ENCODE peak calls at places on chromosome 10, in seven cellular contexts. M, D, J, F, U, I and B are unnamed samples.

GRCh38 chr10:125448596-125448995 is 234.4 kb downstream of the TEX36 start:
- DNase-seq in F (no peak), M (no peak), U (peak; percentile 53), J (peak; percentile 22), D (no peak), I (peak; percentile 5), B (peak; percentile 17)

GRCh38 chr10:124601016-124601415 is 139.4 kb downstream of the LHPP start:
- DNase-seq in M (no peak), F (no peak), J (no peak), D (no peak), I (no peak), U (no peak), B (no peak)

GRCh38 chr10:4770766-4771553 is 55.0 kb upstream of the AKR1E2 start:
- DNase-seq in U (peak; percentile 85), J (no peak), D (no peak), F (no peak), M (no peak), I (peak; percentile 47), B (peak; percentile 84)

GRCh38 chr10:101785801-101786200 is 2.6 kb upstream of the NPM3 start:
- DNase-seq in F (no peak), J (no peak), I (no peak), D (no peak), U (no peak), M (no peak), B (no peak)

GRCh38 chr10:101235766-101236165 is 6.5 kb upstream of the LBX1 start:
- DNase-seq in U (no peak), J (no peak), I (no peak), D (no peak), F (no peak), M (no peak), B (no peak)

GRCh38 chr10:88370713-88371112 is 212.4 kb downstream of the RNLS start:
- DNase-seq in F (no peak), D (no peak), I (no peak), M (no peak), J (no peak), U (no peak), B (no peak)

GRCh38 chr10:17616403-17617030 is 657 bp downstream of the HACD1 start:
- DNase-seq in J (peak; percentile 41), D (peak; percentile 95), M (peak; percentile 72), U (peak; percentile 76), I (peak; percentile 64), F (peak; percentile 94), B (peak; percentile 63)

GRCh38 chr10:45379891-45380540 is 6.0 kb downstream of the ALOX5 start:
- DNase-seq in M (no peak), J (no peak), I (no peak), F (peak; percentile 56), D (peak; percentile 81), U (no peak), B (no peak)

GRCh38 chr10:127137391-127137790 is 59.0 kb downstream of the INSYN2A start:
- DNase-seq in U (no peak), D (no peak), J (no peak), M (no peak), F (no peak), I (no peak), B (no peak)

GRCh38 chr10:50318129-50318528 is 66.8 kb upstream of the ASAH2 start:
- DNase-seq in U (no peak), J (no peak), I (no peak), F (no peak), D (no peak), M (no peak), B (no peak)

GRCh38 chr10:30182191-30183075 is 123.0 kb upstream of the JCAD start:
- DNase-seq in D (no peak), U (peak; percentile 74), I (peak; percentile 59), M (peak; percentile 57), J (no peak), F (no peak), B (peak; percentile 89)

GRCh38 chr10:96608815-96609214 is 22.0 kb upstream of the TM9SF3 start:
- DNase-seq in I (no peak), M (no peak), F (no peak), J (no peak), D (no peak), U (no peak), B (no peak)

GRCh38 chr10:80537705-80538480 is at the start of gene SH2D4B:
- DNase-seq in M (no peak), U (no peak), J (no peak), I (no peak), F (peak; percentile 56), D (no peak), B (no peak)

GRCh38 chr10:124642076-124642710 is 102.0 kb downstream of the FAM53B start:
- DNase-seq in M (no peak), I (no peak), U (no peak), J (no peak), D (peak; percentile 85), F (no peak), B (no peak)

GRCh38 chr10:59830601-59831259 is 75.6 kb downstream of the CCDC6 start:
- DNase-seq in I (peak; percentile 38), D (no peak), F (no peak), M (peak; percentile 13), J (peak; percentile 64), U (peak; percentile 60), B (peak; percentile 49)

GRCh38 chr10:99945286-99945685 is 64.5 kb downstream of the DNMBP start:
- DNase-seq in I (no peak), U (peak; percentile 60), M (peak; percentile 47), J (no peak), F (no peak), D (no peak), B (peak; percentile 59)

GRCh38 chr10:124344266-124344590 is 74.5 kb downstream of the OAT start:
- DNase-seq in M (no peak), D (peak; percentile 37), I (no peak), F (no peak), U (no peak), J (no peak), B (no peak)

GRCh38 chr10:68271104-68271882 is 39.4 kb upstream of the ATOH7 start:
- DNase-seq in M (no peak), I (no peak), D (no peak), U (no peak), F (no peak), J (peak; percentile 75), B (no peak)

GRCh38 chr10:69863580-69863979 is 61.9 kb downstream of the COL13A1 start:
- DNase-seq in J (no peak), F (no peak), D (no peak), M (no peak), I (no peak), U (no peak), B (no peak)

GRCh38 chr10:33248638-33249037 is 85.8 kb downstream of the NRP1 start:
- DNase-seq in J (no peak), D (no peak), U (no peak), M (no peak), F (no peak), I (no peak), B (peak; percentile 50)

GRCh38 chr10:12960431-12960898 is 41.0 kb downstream of the CCDC3 start:
- DNase-seq in I (peak; percentile 6), F (no peak), J (no peak), M (peak; percentile 13), U (no peak), D (no peak), B (no peak)

GRCh38 chr10:35824704-35825103 is 182.6 kb upstream of the FZD8 start:
- DNase-seq in U (no peak), F (no peak), D (no peak), I (no peak), J (no peak), M (no peak), B (no peak)
- H3K27ac ChIP-seq in U (no peak overlapping the region), F (no peak overlapping the region), D (no peak overlapping the region), I (no peak overlapping the region), J (peak overlapping the region; percentile 18), M (no peak overlapping the region), B (no peak overlapping the region)

GRCh38 chr10:71998119-71998839 is 34.1 kb downstream of the CHST3 start:
- DNase-seq in D (no peak), I (no peak), U (no peak), J (no peak), M (no peak), F (no peak), B (peak; percentile 28)
- H3K27ac ChIP-seq in D (peak overlapping the region; percentile 77), I (peak overlapping the region; percentile 41), U (peak overlapping the region; percentile 82), J (no peak overlapping the region), M (peak overlapping the region; percentile 60), F (peak overlapping the region; percentile 83), B (peak overlapping the region; percentile 96)

GRCh38 chr10:77286851-77287250 is 350.8 kb downstream of the KCNMA1 start:
- DNase-seq in I (no peak), U (no peak), M (no peak), J (no peak), D (no peak), F (no peak), B (no peak)
- H3K27ac ChIP-seq in I (no peak overlapping the region), U (peak overlapping the region; percentile 31), M (no peak overlapping the region), J (no peak overlapping the region), D (no peak overlapping the region), F (no peak overlapping the region), B (no peak overlapping the region)

DNA sequence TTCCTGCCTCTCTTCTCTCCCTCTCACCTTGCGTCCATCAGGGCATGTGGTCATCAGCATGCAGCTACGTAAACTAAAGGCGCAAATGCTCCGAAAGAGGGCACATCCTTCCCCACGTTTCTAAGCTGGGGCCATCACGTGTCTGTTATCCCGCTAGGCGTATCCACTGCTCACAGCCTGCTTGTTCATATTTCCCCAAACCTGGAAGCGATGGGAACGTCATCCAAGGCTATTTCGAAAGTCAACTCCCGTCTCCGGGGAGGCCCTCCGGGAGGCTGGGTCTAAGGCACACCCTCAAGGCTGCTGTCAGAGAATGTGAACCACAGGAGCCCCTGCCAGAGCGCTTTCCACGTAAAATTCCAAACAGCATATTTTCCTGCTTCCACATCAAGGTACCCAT is 199.2 kb downstream of the DIP2C start:
- DNase-seq in M (no peak), J (no peak), D (peak; percentile 33), I (no peak), F (no peak), U (no peak), B (no peak)
- H3K27ac ChIP-seq in M (no peak overlapping the region), J (no peak overlapping the region), D (no peak overlapping the region), I (no peak overlapping the region), F (no peak overlapping the region), U (no peak overlapping the region), B (no peak overlapping the region)

GRCh38 chr10:103786020-103786419 is 69.4 kb downstream of the SH3PXD2A start:
- DNase-seq in I (no peak), M (no peak), J (peak; percentile 41), U (no peak), F (no peak), D (no peak), B (no peak)
- H3K27ac ChIP-seq in I (no peak overlapping the region), M (no peak overlapping the region), J (no peak overlapping the region), U (no peak overlapping the region), F (no peak overlapping the region), D (no peak overlapping the region), B (peak overlapping the region; percentile 91)